ENCODE peak calls at places on chromosome 11, in ten cellular contexts. N, F, K, O, L, Q, C, A, P and M are unnamed samples. For H3K36me3, the result is how much of the 10 kb centered on the place peaks cover.

GRCh38 chr11:64510759-64511158 is 80.3 kb upstream of the SLC22A12 start:
- DNase-seq in C (no peak), P (no peak), F (no peak), K (no peak), L (no peak), O (no peak), A (no peak), Q (no peak), N (no peak), M (no peak)

GRCh38 chr11:85551881-85552280 is 75.3 kb downstream of the DLG2 start:
- DNase-seq in C (no peak), A (no peak), F (no peak), K (no peak), L (no peak), Q (no peak), N (no peak), O (no peak), P (no peak), M (no peak)

GRCh38 chr11:19777342-19778102 is 64.9 kb downstream of the NAV2 start:
- DNase-seq in P (no peak), N (peak), O (no peak), F (no peak), A (no peak), Q (peak), L (no peak), C (no peak), K (no peak), M (peak)

GRCh38 chr11:32400196-32400595 is 35.1 kb downstream of the WT1 start:
- DNase-seq in L (no peak), O (no peak), C (no peak), Q (no peak), K (no peak), A (no peak), F (no peak), P (no peak), N (peak), M (no peak)

GRCh38 chr11:44944181-44944852 is 6.4 kb downstream of the TP53I11 start:
- DNase-seq in Q (no peak), P (no peak), N (no peak), O (no peak), L (no peak), C (no peak), K (peak), A (no peak), F (no peak), M (no peak)

GRCh38 chr11:110445428-110445827 is 15.7 kb downstream of the FDX1 start:
- DNase-seq in P (no peak), Q (no peak), L (no peak), C (no peak), N (no peak), O (no peak), K (no peak), A (no peak), F (no peak), M (no peak)

GRCh38 chr11:61627831-61628753 is 47.2 kb upstream of the SYT7 start:
- DNase-seq in C (peak), O (peak), F (peak), N (peak), P (no peak), Q (peak), A (peak), K (peak), L (peak), M (peak)

GRCh38 chr11:96013459-96014213 is 89.7 kb upstream of the MTMR2 start:
- DNase-seq in L (no peak), Q (no peak), C (no peak), O (no peak), F (no peak), A (no peak), P (peak), K (no peak), N (no peak), M (no peak)

GRCh38 chr11:17479284-17480214 is 2.9 kb upstream of the ABCC8 start:
- DNase-seq in O (peak), A (no peak), Q (peak), K (no peak), L (no peak), P (no peak), C (peak), N (peak), F (peak), M (peak)

GRCh38 chr11:123054301-123055065 is 7.5 kb downstream of the HSPA8 start:
- DNase-seq in Q (no peak), P (no peak), C (peak), O (peak), F (peak), A (peak), K (no peak), L (peak), N (peak), M (no peak)

GRCh38 chr11:72652871-72653615 is 21.2 kb downstream of the PDE2A start:
- DNase-seq in A (no peak), F (peak), N (peak), O (no peak), P (peak), Q (no peak), L (no peak), C (no peak), K (no peak), M (no peak)

GRCh38 chr11:76657139-76657823 is 13.3 kb downstream of the LRRC32 start:
- DNase-seq in N (no peak), L (no peak), F (no peak), Q (no peak), O (no peak), K (no peak), P (peak), C (peak), A (no peak), M (no peak)

GRCh38 chr11:130144129-130144528 is 15.5 kb upstream of the ST14 start:
- DNase-seq in N (no peak), L (no peak), A (no peak), K (no peak), C (no peak), P (no peak), F (no peak), Q (peak), O (no peak), M (no peak)

GRCh38 chr11:103091024-103091423 is 936 bp downstream of the DCUN1D5 start:
- DNase-seq in Q (no peak), N (peak), C (no peak), A (no peak), K (no peak), L (no peak), P (no peak), F (peak), O (peak), M (no peak)

GRCh38 chr11:22669368-22669767 is 3.0 kb downstream of the GAS2 start:
- DNase-seq in O (no peak), F (no peak), N (no peak), L (no peak), Q (no peak), P (no peak), C (no peak), A (no peak), K (no peak), M (no peak)

GRCh38 chr11:119373917-119374631 is 7.4 kb downstream of the USP2 start:
- DNase-seq in F (peak), P (peak), A (peak), N (peak), C (peak), L (peak), O (peak), K (peak), Q (peak), M (no peak)

GRCh38 chr11:88359529-88359928 is 22.0 kb upstream of the CTSC start:
- DNase-seq in L (no peak), Q (no peak), N (no peak), P (no peak), O (no peak), A (no peak), C (no peak), F (no peak), K (no peak), M (no peak)

GRCh38 chr11:60739114-60739513 is 14.6 kb downstream of the MS4A18 start:
- DNase-seq in Q (no peak), P (no peak), N (peak), K (no peak), L (no peak), O (no peak), F (no peak), A (no peak), C (no peak), M (no peak)

GRCh38 chr11:128841461-128842072 is 25.5 kb downstream of the KCNJ1 start:
- DNase-seq in Q (no peak), P (no peak), A (no peak), C (no peak), L (no peak), K (no peak), N (no peak), O (no peak), F (no peak), M (no peak)

GRCh38 chr11:12868315-12869073 is 140.6 kb upstream of the RASSF10 start:
- DNase-seq in O (no peak), N (no peak), A (no peak), F (no peak), Q (no peak), K (no peak), P (no peak), L (no peak), C (no peak), M (no peak)

GRCh38 chr11:113884361-113884836 is 9.0 kb upstream of the USP28 start:
- DNase-seq in L (no peak), N (peak), C (peak), Q (no peak), A (no peak), O (no peak), F (no peak), P (no peak), K (no peak), M (no peak)

GRCh38 chr11:61971177-61972111 is 4.0 kb upstream of the FTH1 start:
- DNase-seq in P (peak), A (peak), F (peak), K (peak), C (peak), L (peak), N (peak), Q (peak), O (peak), M (peak)

GRCh38 chr11:118881130-118881717 is 2.5 kb upstream of the CXCR5 start:
- DNase-seq in L (no peak), N (no peak), K (no peak), O (no peak), C (no peak), A (no peak), Q (no peak), P (peak), F (no peak), M (no peak)

GRCh38 chr11:71221201-71221600 is 31.2 kb downstream of the SHANK2 start:
- DNase-seq in Q (no peak), L (no peak), K (no peak), F (no peak), O (no peak), N (no peak), P (no peak), A (no peak), C (no peak), M (no peak)

GRCh38 chr11:71474141-71474770 is 21.3 kb downstream of the NADSYN1 start:
- DNase-seq in L (no peak), K (no peak), A (no peak), C (no peak), O (no peak), F (no peak), Q (no peak), P (peak), N (no peak), M (no peak)

GRCh38 chr11:81989093-81989492 is 744.6 kb downstream of the FAM181B start:
- DNase-seq in O (no peak), F (no peak), C (no peak), A (no peak), N (no peak), P (no peak), Q (no peak), L (no peak), K (no peak), M (no peak)

GRCh38 chr11:3052567-3052966 is 4.7 kb downstream of the CARS1 start:
- DNase-seq in N (no peak), F (no peak), K (no peak), Q (no peak), O (no peak), A (no peak), P (peak), L (no peak), C (no peak), M (no peak)

GRCh38 chr11:3050386-3051325 is 6.6 kb downstream of the CARS1 start:
- DNase-seq in F (no peak), Q (no peak), C (no peak), O (no peak), N (no peak), L (no peak), P (peak), K (no peak), A (no peak), M (no peak)

GRCh38 chr11:3049430-3050243 is 7.6 kb downstream of the CARS1 start:
- DNase-seq in P (peak), Q (peak), A (peak), F (peak), N (no peak), K (peak), L (peak), C (peak), O (no peak), M (peak)

GRCh38 chr11:3052109-3052479 is 5.1 kb downstream of the CARS1 start:
- DNase-seq in A (no peak), Q (no peak), K (no peak), O (no peak), N (no peak), P (peak), C (no peak), F (peak), L (no peak), M (no peak)

DNA sequence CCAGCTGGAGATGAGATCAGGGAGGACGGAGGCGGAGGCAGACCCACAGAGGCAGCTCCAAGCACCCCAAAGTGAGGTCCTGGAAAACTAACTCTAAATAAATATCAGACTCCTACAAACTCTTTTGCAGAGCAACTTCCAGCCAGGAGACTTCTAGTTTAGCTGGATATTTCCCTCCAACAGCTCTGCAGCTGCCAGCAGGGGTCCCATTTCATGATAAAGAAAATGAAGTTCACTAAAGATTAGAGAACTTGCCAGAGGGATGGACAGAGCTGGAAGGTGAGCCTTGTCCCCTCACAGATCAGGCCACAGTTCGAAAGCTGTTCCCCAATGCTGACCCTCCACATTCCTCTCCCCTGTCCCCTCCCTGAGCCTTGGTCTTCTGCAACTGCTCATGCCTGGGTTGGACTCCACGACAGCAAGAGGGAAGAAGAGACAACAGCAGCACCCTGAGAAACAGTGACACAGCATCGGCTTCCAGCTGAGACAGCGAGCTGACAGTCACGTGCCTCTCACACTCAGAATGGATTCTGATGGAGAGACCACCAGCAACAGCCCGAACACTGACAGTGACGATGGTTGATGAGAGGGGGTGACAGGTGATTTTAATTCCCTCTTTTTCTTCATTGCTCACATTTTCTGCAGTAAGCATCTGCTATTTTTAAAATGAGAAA is 5.7 kb downstream of the CARS1 start:
- DNase-seq in O (no peak), K (no peak), A (no peak), N (no peak), P (peak), F (no peak), C (no peak), L (no peak), Q (no peak), M (no peak)
- H3K36me3 ChIP-seq in O (under half), K (under half), A (under half), N (under half), P (under half), F (under half), C (under half), L (under half), Q (under half), M (under half)

GRCh38 chr11:46321757-46322156 is 25.5 kb upstream of the DGKZ start:
- DNase-seq in O (no peak), A (no peak), L (no peak), C (no peak), K (no peak), P (no peak), Q (no peak), F (no peak), N (no peak), M (no peak)
- H3K36me3 ChIP-seq in O (under half), A (under half), L (under half), C (under half), K (under half), P (under half), Q (under half), F (under half), N (under half), M (under half)

GRCh38 chr11:47842749-47843148 is 5.4 kb downstream of the NUP160 start:
- DNase-seq in L (no peak), F (no peak), K (no peak), A (no peak), O (no peak), C (no peak), N (no peak), Q (no peak), P (no peak), M (no peak)
- H3K36me3 ChIP-seq in L (under half), F (half or more), K (half or more), A (under half), O (half or more), C (half or more), N (half or more), Q (under half), P (under half), M (under half)

GRCh38 chr11:9448576-9449352 is 12.0 kb upstream of the ZNF143 start:
- DNase-seq in F (no peak), K (no peak), A (no peak), P (no peak), Q (no peak), L (no peak), N (no peak), C (no peak), O (no peak), M (no peak)

GRCh38 chr11:9446230-9446629 is 14.6 kb upstream of the ZNF143 start:
- DNase-seq in P (no peak), K (no peak), F (no peak), Q (no peak), A (no peak), C (no peak), L (no peak), N (no peak), O (no peak), M (no peak)
- H3K36me3 ChIP-seq in P (under half), K (half or more), F (under half), Q (under half), A (under half), C (under half), L (under half), N (under half), O (under half), M (under half)

GRCh38 chr11:121309688-121310087 is 17.1 kb downstream of the SC5D start:
- DNase-seq in Q (no peak), C (no peak), F (no peak), K (no peak), L (no peak), O (no peak), A (no peak), P (no peak), N (no peak), M (no peak)
- H3K36me3 ChIP-seq in Q (under half), C (under half), F (under half), K (under half), L (under half), O (under half), A (under half), P (under half), N (under half), M (under half)

DNA sequence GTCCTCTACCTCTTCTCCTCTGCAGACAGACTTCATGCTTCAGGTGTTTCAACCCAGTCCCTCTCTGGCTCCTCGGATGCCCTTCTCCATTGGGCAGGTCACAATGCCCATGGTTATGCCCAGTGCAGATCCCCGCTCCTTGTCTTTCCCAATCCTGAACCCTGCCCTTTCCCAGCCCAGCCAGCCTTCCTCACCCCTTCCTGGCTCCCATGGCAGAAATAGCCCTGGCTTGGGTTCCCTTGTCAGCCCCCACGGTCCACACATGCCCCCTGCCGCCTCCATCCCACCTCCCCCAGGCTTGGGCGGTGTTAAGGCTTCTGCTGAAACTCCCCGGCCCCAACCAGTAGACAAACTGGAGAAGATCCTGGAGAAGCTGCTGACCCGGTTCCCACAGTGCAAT is 9.3 kb upstream of the BACE1-AS start:
- DNase-seq in K (no peak), A (no peak), O (no peak), L (no peak), P (no peak), N (no peak), F (no peak), C (no peak), Q (no peak), M (no peak)
- H3K36me3 ChIP-seq in K (half or more), A (under half), O (under half), L (under half), P (under half), N (under half), F (under half), C (under half), Q (under half), M (half or more)